ENCODE peak calls at places on chromosomes 3 and 15, in six cellular contexts. G, D, H, L, M and E are unnamed samples.

GRCh38 chr3:182837855-182838454 is 44.7 kb downstream of the ATP11B start:
- DNase-seq in G (no peak), D (no peak), H (no peak), L (no peak), M (peak; percentile 31), E (peak; percentile 44)

GRCh38 chr15:52284164-52284563 is 11.4 kb downstream of the MYO5C start:
- DNase-seq in G (no peak), D (no peak), H (no peak), L (no peak), M (no peak), E (peak; percentile 89)

GRCh38 chr3:148880681-148881080 is 15.6 kb downstream of the CPA3 start:
- DNase-seq in G (no peak), D (no peak), H (peak; percentile 13), L (no peak), M (peak; percentile 33), E (no peak)

GRCh38 chr15:81155375-81156218 is 21.5 kb downstream of the CFAP161 start:
- DNase-seq in G (peak; percentile 36), D (peak; percentile 36), H (peak; percentile 45), L (no peak), M (peak; percentile 50), E (peak; percentile 75)

GRCh38 chr3:89946863-89947262 is 839.4 kb downstream of the EPHA3 start:
- DNase-seq in G (no peak), D (no peak), H (no peak), L (peak; percentile 86), M (no peak), E (no peak)

GRCh38 chr15:84755736-84756527 is 7.5 kb downstream of the ZNF592 start:
- DNase-seq in G (no peak), D (no peak), H (no peak), L (no peak), M (no peak), E (no peak)

GRCh38 chr15:55858661-55859060 is 115.7 kb upstream of the PRTG start:
- DNase-seq in G (no peak), D (no peak), H (no peak), L (no peak), M (no peak), E (no peak)

GRCh38 chr3:45055032-45055410 is 28.9 kb downstream of the CLEC3B start:
- DNase-seq in G (no peak), D (no peak), H (no peak), L (no peak), M (no peak), E (peak; percentile 68)

GRCh38 chr3:141057436-141057835 is 6.3 kb downstream of the SPSB4 start:
- DNase-seq in G (no peak), D (no peak), H (no peak), L (no peak), M (no peak), E (no peak)

GRCh38 chr3:117853923-117854322 is 1144.3 kb downstream of the TUSC7 start:
- DNase-seq in G (no peak), D (no peak), H (no peak), L (no peak), M (no peak), E (peak; percentile 90)

GRCh38 chr3:19881036-19881435 is 53.0 kb downstream of the EFHB start:
- DNase-seq in G (no peak), D (no peak), H (no peak), L (no peak), M (no peak), E (no peak)

GRCh38 chr15:67048281-67049279 is 16.8 kb upstream of the SMAD3 start:
- DNase-seq in G (peak; percentile 92), D (no peak), H (no peak), L (peak; percentile 86), M (no peak), E (peak; percentile 97)

GRCh38 chr3:118817748-118818165 is 216.9 kb downstream of the IGSF11 start:
- DNase-seq in G (peak; percentile 51), D (no peak), H (peak; percentile 56), L (peak; percentile 33), M (peak; percentile 70), E (peak; percentile 65)

GRCh38 chr3:75192065-75192658 is 472.0 kb upstream of the FRG2C start:
- DNase-seq in G (peak; percentile 28), D (no peak), H (peak; percentile 3), L (peak; percentile 51), M (peak; percentile 60), E (peak; percentile 35)

GRCh38 chr3:152556731-152557254 is 278.1 kb upstream of the P2RY1 start:
- DNase-seq in G (no peak), D (no peak), H (no peak), L (no peak), M (peak; percentile 7), E (peak; percentile 64)

GRCh38 chr3:11071096-11071755 is 78.7 kb downstream of the SLC6A1 start:
- DNase-seq in G (no peak), D (no peak), H (no peak), L (no peak), M (no peak), E (no peak)

GRCh38 chr3:11638669-11639402 is 4.9 kb downstream of the VGLL4 start:
- DNase-seq in G (no peak), D (no peak), H (no peak), L (no peak), M (no peak), E (no peak)

GRCh38 chr15:92111756-92112155 is 258.2 kb downstream of the SLCO3A1 start:
- DNase-seq in G (no peak), D (no peak), H (no peak), L (no peak), M (no peak), E (no peak)

DNA sequence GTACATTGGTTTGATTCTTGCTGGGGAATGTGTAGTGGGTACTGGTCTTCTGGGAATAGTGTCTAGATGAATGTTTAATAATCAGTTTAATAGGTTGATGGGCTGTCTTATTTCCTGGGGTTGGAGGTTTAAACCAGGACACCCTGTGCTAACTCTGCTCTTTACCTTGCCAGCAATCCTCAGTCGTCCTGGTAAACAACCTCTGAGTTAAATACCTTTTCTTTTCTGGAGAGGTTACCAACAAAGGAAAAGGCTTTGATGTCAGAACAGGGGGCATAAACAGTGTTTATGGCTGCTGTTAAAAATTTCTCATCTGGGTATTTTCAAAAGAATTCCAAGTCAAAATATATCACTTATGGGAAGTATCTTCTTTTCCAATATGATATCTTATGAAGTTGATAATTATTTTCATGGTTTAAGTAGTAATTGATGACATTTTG is 23.5 kb downstream of the MITF start:
- DNase-seq in G (no peak), D (no peak), H (no peak), L (no peak), M (no peak), E (no peak)
- H3K4me3 ChIP-seq in G (no peak overlapping the region), D (no peak overlapping the region), H (no peak overlapping the region), L (no peak overlapping the region), M (no peak overlapping the region), E (no peak overlapping the region)

GRCh38 chr3:35946857-35947514 is 307.7 kb downstream of the ARPP21 start:
- DNase-seq in G (no peak), D (no peak), H (no peak), L (peak; percentile 22), M (no peak), E (no peak)

GRCh38 chr3:35950045-35950444 is 310.7 kb downstream of the ARPP21 start:
- DNase-seq in G (no peak), D (no peak), H (no peak), L (no peak), M (no peak), E (no peak)

GRCh38 chr3:35944915-35945710 is 305.8 kb downstream of the ARPP21 start:
- DNase-seq in G (no peak), D (no peak), H (no peak), L (no peak), M (no peak), E (peak; percentile 82)

GRCh38 chr3:35946121-35946856 is 307.0 kb downstream of the ARPP21 start:
- DNase-seq in G (no peak), D (no peak), H (no peak), L (no peak), M (peak; percentile 50), E (peak; percentile 25)
- TF ChIP-seq CTCF in G (no peak), D (peak; percentile 22), H (peak; percentile 46), L (no peak), M (peak; percentile 48), E (peak; percentile 19)

DNA sequence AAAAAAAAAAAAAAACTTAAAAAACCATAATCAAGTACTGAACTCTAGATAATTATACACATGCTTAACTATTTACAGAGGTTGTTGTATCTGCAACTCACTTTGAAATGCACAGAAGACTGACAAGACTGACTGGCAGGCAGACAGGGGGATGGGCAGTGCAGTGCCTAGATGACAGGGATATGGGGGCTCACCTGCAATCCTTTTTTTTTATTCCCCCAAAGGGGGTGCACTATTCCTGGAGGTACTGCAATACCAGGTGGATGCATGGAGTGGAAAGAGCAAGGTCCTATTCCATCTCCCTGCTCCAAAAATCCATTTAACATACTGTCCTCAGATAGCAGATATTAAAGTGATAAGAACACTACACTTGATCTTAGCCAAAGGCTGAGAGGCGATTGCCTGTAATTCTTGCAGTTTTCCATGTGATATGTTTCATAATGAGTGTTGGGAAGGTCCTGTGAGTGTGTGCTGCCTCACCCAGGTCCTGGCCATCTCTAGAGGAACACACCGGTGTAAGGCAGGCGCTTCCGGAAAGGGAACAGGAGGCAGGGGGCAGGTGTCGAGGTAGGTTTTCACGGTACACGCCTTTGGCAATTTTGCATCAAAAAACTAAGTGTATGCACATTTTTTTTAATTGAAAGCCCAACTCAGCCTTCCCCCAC is 22.7 kb downstream of the SEC61A1 start:
- DNase-seq in G (no peak), D (no peak), H (no peak), L (no peak), M (no peak), E (peak; percentile 45)
- H3K36me3 ChIP-seq in G (peaks cover 30% of the 10 kb centered on the region), D (no peaks in the 10 kb centered on the region), H (peaks cover 23% of the 10 kb centered on the region), L (peaks cover 13% of the 10 kb centered on the region), M (peaks cover 7% of the 10 kb centered on the region), E (peaks cover 17% of the 10 kb centered on the region)

DNA sequence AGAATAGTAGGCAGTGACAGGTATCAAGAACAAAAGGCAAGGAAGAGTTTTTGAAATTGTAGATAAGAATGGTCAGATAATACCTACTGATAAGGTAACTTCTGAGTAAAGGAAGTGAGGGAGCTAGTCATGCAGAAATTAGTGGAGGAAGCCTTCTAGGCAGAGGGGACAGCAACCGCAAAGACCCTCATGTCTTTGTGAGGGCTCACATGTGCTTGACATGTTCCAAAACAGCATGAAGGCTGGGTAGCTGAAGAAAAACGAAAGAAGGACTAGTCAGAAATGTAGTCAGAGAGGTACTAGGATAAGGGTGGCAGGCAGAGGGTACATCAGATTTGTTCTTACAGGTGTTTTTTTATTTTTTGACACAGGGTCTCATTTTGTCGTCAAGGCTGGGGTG is 5.3 kb downstream of the SIN3A start:
- DNase-seq in G (no peak), D (no peak), H (no peak), L (no peak), M (no peak), E (no peak)
- H3K4me3 ChIP-seq in G (no peak overlapping the region), D (no peak overlapping the region), H (no peak overlapping the region), L (no peak overlapping the region), M (no peak overlapping the region), E (no peak overlapping the region)

DNA sequence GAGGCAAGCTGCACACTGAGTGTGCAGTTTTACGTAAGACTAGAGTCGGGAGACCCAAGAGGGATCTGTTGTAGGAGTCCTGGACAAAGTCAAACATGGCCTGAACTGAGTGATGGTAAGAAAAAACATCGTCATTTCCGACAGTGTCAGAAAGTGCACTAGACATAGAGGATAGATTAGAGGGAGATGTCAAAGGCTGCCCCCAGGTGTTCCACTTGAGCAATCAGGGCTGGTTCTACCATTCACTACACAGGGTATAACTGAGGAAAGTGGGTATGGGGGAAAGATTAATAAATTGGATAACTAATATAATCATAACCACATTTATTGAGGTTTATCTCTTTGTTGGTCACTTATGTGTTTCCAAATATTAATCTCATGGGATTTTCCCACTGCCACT is 766.6 kb downstream of the NTRK3 start:
- DNase-seq in G (no peak), D (no peak), H (no peak), L (no peak), M (no peak), E (no peak)
- TF ChIP-seq CTCF in G (no peak), D (no peak), H (no peak), L (no peak), M (no peak), E (no peak)